ENCODE peak calls at places on chromosomes 4 and X, in five cellular contexts. D is ovary; Y is aorta; P is GM23248; Q is CD4-positive, alpha-beta memory T cell. R is an unnamed sample.
A peak's percentile ranks its signal among the peaks of the same experiment; 100 is the strongest.

GRCh38 chr4:123588631-123589223 is 192.1 kb downstream of the SPRY1 start:
- DNase-seq in D (no peak), P (peak; percentile 57), Y (no peak), Q (no peak), R (no peak)

GRCh38 chr4:113169368-113169767 is 119.9 kb downstream of the ANK2 start:
- DNase-seq in Q (no peak), P (no peak), D (no peak), Y (no peak), R (no peak)

GRCh38 chr4:123396294-123397275 is at the start of gene SPRY1:
- DNase-seq in Y (peak; percentile 91), Q (peak; percentile 74), D (peak; percentile 85), P (peak; percentile 84), R (peak; percentile 57)

GRCh38 chr4:151806511-151806927 is 45.7 kb upstream of the GATB start:
- DNase-seq in D (no peak), Q (no peak), P (peak; percentile 84), Y (no peak), R (no peak)

GRCh38 chrX:115449742-115450141 is 111.2 kb upstream of the PLS3 start:
- DNase-seq in D (peak; percentile 75), P (no peak), Q (no peak), Y (peak; percentile 75), R (no peak)

GRCh38 chr4:38673109-38673978 is 9.3 kb downstream of the KLF3 start:
- DNase-seq in P (peak; percentile 73), Y (peak; percentile 80), Q (no peak), D (peak; percentile 69), R (no peak)

GRCh38 chr4:83387922-83388676 is 53.5 kb upstream of the HPSE start:
- DNase-seq in P (peak; percentile 27), Y (no peak), Q (peak; percentile 30), D (no peak), R (peak; percentile 45)

GRCh38 chr4:40990899-40991265 is 223.5 kb downstream of the APBB2 start:
- DNase-seq in P (peak; percentile 67), Q (no peak), D (no peak), Y (no peak), R (no peak)

GRCh38 chr4:145736241-145736831 is 56.4 kb downstream of the C4orf51 start:
- DNase-seq in P (peak; percentile 42), D (peak; percentile 30), Q (no peak), Y (peak; percentile 82), R (no peak)

DNA sequence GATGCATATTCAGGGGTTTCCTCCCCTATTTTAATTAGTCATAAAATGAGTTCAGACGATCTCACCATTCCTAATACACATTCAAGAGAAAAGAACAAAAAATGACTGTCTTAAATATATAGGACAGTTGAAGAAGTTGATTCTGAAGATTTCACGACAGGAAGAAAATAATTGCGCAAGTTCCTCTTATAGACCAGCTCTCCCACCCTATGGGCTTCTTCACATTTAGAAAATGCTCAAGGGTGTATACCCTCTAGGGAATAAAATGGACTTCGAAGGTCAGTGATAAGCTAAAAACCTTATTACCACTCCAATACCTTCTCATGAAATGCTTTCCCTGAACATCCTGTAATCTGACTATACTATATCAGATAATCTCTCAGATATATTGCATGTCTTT is 149.2 kb upstream of the TEX13C start:
- DNase-seq in P (no peak), Y (no peak), Q (no peak), D (no peak), R (no peak)
- H3K4me3 ChIP-seq in P (no peak overlapping the region), Y (no peak overlapping the region), Q (no peak overlapping the region), D (no peak overlapping the region), R (no peak overlapping the region)

DNA sequence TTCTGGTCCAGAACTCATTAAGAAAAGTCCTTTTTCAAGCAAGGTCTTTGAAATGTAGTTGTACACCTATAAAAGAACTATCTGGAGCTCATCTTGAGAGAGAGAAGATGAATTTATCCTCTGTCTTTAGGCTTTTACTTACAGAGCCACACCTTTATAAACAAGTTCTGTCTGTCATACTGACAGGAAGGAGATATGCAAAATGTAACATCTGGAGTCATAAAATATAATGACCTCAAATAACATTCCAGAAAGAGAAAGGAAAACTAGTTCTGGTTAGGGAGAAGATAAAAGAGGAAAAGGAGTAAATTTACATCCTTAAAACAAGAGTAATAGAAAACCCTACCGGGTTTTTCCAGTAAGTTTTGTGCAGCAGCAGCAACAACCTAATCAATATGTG is 1.3 kb downstream of the INPP4B start:
- DNase-seq in Q (no peak), P (peak; percentile 4), D (no peak), Y (no peak), R (no peak)
- H3K27ac ChIP-seq in Q (no peak overlapping the region), P (no peak overlapping the region), D (no peak overlapping the region), Y (no peak overlapping the region), R (no peak overlapping the region)

DNA sequence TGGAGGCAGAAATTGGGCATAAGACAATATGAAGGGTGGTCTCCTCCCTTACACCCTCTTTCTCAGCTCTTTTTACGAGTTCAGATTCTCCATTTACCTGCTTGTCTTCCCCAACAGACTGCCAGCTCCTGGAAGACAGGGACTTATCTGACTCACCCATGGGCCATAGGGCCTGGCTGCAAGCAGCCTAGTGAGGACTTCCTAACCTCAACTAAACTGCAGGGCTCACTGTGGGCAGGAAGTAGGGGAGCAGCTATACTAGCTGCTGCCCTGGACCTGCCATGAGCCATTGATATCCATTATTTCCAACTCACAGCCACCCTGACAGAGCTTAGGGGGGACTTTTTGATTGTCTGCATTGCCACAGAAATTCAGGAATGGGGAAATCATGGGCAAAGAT is 11.5 kb upstream of the ZNF718 start:
- DNase-seq in P (no peak), Y (no peak), D (no peak), Q (no peak), R (no peak)
- H3K9me3 ChIP-seq in P (no peaks in the 10 kb centered on the region), Y (peaks cover 11% of the 10 kb centered on the region), D (peaks cover 10% of the 10 kb centered on the region), Q (peaks cover 3% of the 10 kb centered on the region), R (peaks cover 3% of the 10 kb centered on the region)

GRCh38 chr4:168848977-168849687 is 160.9 kb downstream of the CBR4 start:
- DNase-seq in Q (no peak), D (no peak), Y (no peak), P (peak; percentile 32), R (no peak)

GRCh38 chr4:168852933-168853713 is 156.9 kb downstream of the CBR4 start:
- DNase-seq in Q (no peak), P (no peak), D (no peak), Y (no peak), R (no peak)

GRCh38 chr4:168848112-168848511 is 161.9 kb downstream of the CBR4 start:
- DNase-seq in D (peak; percentile 45), Q (no peak), Y (no peak), P (peak; percentile 53), R (no peak)

GRCh38 chr4:168852387-168852786 is 157.7 kb downstream of the CBR4 start:
- DNase-seq in Y (no peak), P (no peak), D (no peak), Q (no peak), R (no peak)

GRCh38 chr4:168850016-168850415 is 160.0 kb downstream of the CBR4 start:
- DNase-seq in Q (no peak), D (no peak), Y (no peak), P (no peak), R (no peak)
- H3K4me3 ChIP-seq in Q (no peak overlapping the region), D (no peak overlapping the region), Y (no peak overlapping the region), P (no peak overlapping the region), R (no peak overlapping the region)

GRCh38 chr4:76251448-76252270 is at the start of gene FAM47E:
- DNase-seq in D (peak; percentile 52), Y (peak; percentile 92), Q (peak; percentile 34), P (peak; percentile 77), R (peak; percentile 19)
- H3K27ac ChIP-seq in D (no peak within 1 kb of the TSS), Y (no peak within 1 kb of the TSS), Q (no peak within 1 kb of the TSS), P (no peak within 1 kb of the TSS), R (no peak within 1 kb of the TSS)

DNA sequence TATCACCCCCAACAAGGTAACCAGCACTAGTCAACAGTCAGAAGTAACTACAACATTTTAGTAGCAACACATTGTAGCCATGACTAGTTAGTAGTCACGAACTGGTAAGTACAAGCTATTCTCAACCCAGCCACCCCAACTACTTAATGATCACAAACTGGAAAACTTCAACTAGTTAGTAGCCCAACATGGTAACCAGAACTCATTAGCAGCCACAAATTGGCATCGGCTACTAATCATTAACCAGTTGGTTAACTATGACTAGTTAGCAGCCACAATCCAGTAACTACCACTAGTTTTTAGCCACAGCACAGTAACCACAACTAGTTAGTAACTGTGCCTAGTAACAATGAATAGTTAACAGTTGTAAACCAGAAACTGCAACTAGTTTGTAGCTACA is 385.1 kb upstream of the CXorf51B start:
- DNase-seq in P (no peak), Q (no peak), D (no peak), Y (no peak), R (no peak)
- H3K9me3 ChIP-seq in P (no peaks in the 10 kb centered on the region), Q (no peaks in the 10 kb centered on the region), D (no peaks in the 10 kb centered on the region), Y (no peaks in the 10 kb centered on the region), R (no peaks in the 10 kb centered on the region)

GRCh38 chrX:1904663-1905218 is 289.9 kb downstream of the ASMT start:
- DNase-seq in D (no peak), P (no peak), Y (no peak), Q (no peak), R (no peak)

GRCh38 chrX:1906028-1906427 is 291.2 kb downstream of the ASMT start:
- DNase-seq in P (no peak), Q (no peak), D (no peak), Y (no peak), R (no peak)

GRCh38 chrX:1903380-1903935 is 288.6 kb downstream of the ASMT start:
- DNase-seq in Y (no peak), D (no peak), P (peak; percentile 4), Q (no peak), R (no peak)

GRCh38 chrX:1899841-1900240 is 285.0 kb downstream of the ASMT start:
- DNase-seq in Q (no peak), P (no peak), D (no peak), Y (no peak), R (no peak)

DNA sequence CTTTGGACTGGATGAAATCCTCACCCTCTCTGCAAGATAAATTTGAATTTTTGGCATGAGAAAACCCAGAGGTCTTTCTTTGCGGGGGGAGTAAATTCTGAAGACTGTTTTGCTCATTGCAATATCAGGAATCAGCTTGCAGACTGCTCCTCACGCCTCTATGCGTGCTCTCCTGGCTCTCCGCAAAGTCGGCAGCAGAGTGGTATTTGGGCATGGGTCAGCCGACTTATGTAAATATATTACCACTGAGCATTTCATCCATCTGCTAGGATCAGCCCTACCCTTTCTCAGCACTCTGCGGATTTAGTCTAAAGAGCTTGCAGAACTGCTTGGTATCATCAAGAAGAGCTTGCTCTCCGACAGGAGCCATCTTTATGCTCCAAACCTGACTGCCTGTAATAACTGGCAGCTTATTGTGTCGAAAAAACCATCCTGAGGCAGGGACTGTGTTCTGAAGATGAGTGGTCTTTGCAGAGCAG is 288.1 kb downstream of the ASMT start:
- DNase-seq in Q (no peak), D (no peak), Y (no peak), P (no peak), R (no peak)
- H3K4me3 ChIP-seq in Q (no peak overlapping the region), D (no peak overlapping the region), Y (no peak overlapping the region), P (no peak overlapping the region), R (no peak overlapping the region)

R was measured in CD8-positive, alpha-beta T cell.